ENCODE peak calls at places on chromosome 1, in four cellular contexts. One of them, this sample, is unnamed.

GRCh38 chr1:75611014-75611413 is at the start of gene SLC44A5:
- DNase-seq in Caco-2: no peak
- DNase-seq in tibial nerve: no peak
- DNase-seq in GM12865: no peak
- DNase-seq in this sample: no peak

GRCh38 chr1:84086616-84087015 is 57.5 kb upstream of the PRKACB start:
- DNase-seq in GM12865: no peak
- DNase-seq in tibial nerve: no peak
- DNase-seq in Caco-2: no peak
- DNase-seq in this sample: no peak

GRCh38 chr1:157272899-157273774 is 134.9 kb upstream of the ETV3 start:
- DNase-seq in tibial nerve: no peak
- DNase-seq in GM12865: no peak
- DNase-seq in Caco-2: no peak
- DNase-seq in this sample: no peak

GRCh38 chr1:2972011-2972878 is 49.0 kb upstream of the ACTRT2 start:
- DNase-seq in tibial nerve: no peak
- DNase-seq in Caco-2: no peak
- DNase-seq in GM12865: no peak
- DNase-seq in this sample: no peak

GRCh38 chr1:216193839-216194443 is 229.3 kb downstream of the USH2A start:
- DNase-seq in GM12865: no peak
- DNase-seq in Caco-2: peak
- DNase-seq in tibial nerve: no peak
- DNase-seq in this sample: no peak

GRCh38 chr1:223760833-223761232 is 48.5 kb downstream of the CAPN2 start:
- DNase-seq in Caco-2: no peak
- DNase-seq in GM12865: no peak
- DNase-seq in tibial nerve: no peak
- DNase-seq in this sample: no peak

GRCh38 chr1:66450043-66450514 is 83.9 kb upstream of the SGIP1 start:
- DNase-seq in tibial nerve: no peak
- DNase-seq in GM12865: no peak
- DNase-seq in Caco-2: no peak
- DNase-seq in this sample: no peak

GRCh38 chr1:85321237-85321964 is 45.0 kb upstream of the BCL10 start:
- DNase-seq in Caco-2: no peak
- DNase-seq in tibial nerve: no peak
- DNase-seq in GM12865: peak
- DNase-seq in this sample: no peak

GRCh38 chr1:207336559-207337467 is 15.3 kb downstream of the CD55 start:
- DNase-seq in GM12865: peak
- DNase-seq in Caco-2: no peak
- DNase-seq in tibial nerve: no peak
- DNase-seq in this sample: peak

GRCh38 chr1:148362930-148363810 is 119.9 kb downstream of the PPIAL4G start:
- DNase-seq in GM12865: peak
- DNase-seq in tibial nerve: no peak
- DNase-seq in Caco-2: no peak
- DNase-seq in this sample: no peak

GRCh38 chr1:8122477-8123407 is 96.6 kb upstream of the ERRFI1 start:
- DNase-seq in GM12865: no peak
- DNase-seq in tibial nerve: no peak
- DNase-seq in Caco-2: no peak
- DNase-seq in this sample: no peak

GRCh38 chr1:115727706-115728249 is 40.7 kb downstream of the CASQ2 start:
- DNase-seq in GM12865: no peak
- DNase-seq in Caco-2: no peak
- DNase-seq in tibial nerve: peak
- DNase-seq in this sample: no peak

GRCh38 chr1:147338571-147338970 is 96.1 kb downstream of the CHD1L start:
- DNase-seq in GM12865: no peak
- DNase-seq in Caco-2: no peak
- DNase-seq in tibial nerve: no peak
- DNase-seq in this sample: no peak

GRCh38 chr1:154751690-154752089 is 118.4 kb downstream of the KCNN3 start:
- DNase-seq in tibial nerve: no peak
- DNase-seq in GM12865: no peak
- DNase-seq in Caco-2: no peak
- DNase-seq in this sample: no peak

GRCh38 chr1:76465030-76465429 is 390.5 kb downstream of the ST6GALNAC3 start:
- DNase-seq in tibial nerve: no peak
- DNase-seq in Caco-2: no peak
- DNase-seq in GM12865: peak
- DNase-seq in this sample: no peak

GRCh38 chr1:213651077-213651476 is 336.7 kb upstream of the PROX1 start:
- DNase-seq in Caco-2: no peak
- DNase-seq in GM12865: no peak
- DNase-seq in tibial nerve: no peak
- DNase-seq in this sample: no peak

GRCh38 chr1:21704055-21704660 is 35.0 kb upstream of the RAP1GAP start:
- DNase-seq in Caco-2: no peak
- DNase-seq in tibial nerve: no peak
- DNase-seq in GM12865: no peak
- DNase-seq in this sample: no peak

GRCh38 chr1:187027259-187027658 is 198.5 kb downstream of the PLA2G4A start:
- DNase-seq in Caco-2: no peak
- DNase-seq in GM12865: no peak
- DNase-seq in tibial nerve: no peak
- DNase-seq in this sample: no peak

GRCh38 chr1:185345913-185346717 is 29.1 kb upstream of the IVNS1ABP start:
- DNase-seq in tibial nerve: no peak
- DNase-seq in Caco-2: no peak
- DNase-seq in GM12865: no peak
- DNase-seq in this sample: no peak

GRCh38 chr1:36285450-36286101 is 20.6 kb upstream of the SH3D21 start:
- DNase-seq in Caco-2: peak
- DNase-seq in GM12865: peak
- DNase-seq in tibial nerve: peak
- DNase-seq in this sample: peak

GRCh38 chr1:204250428-204251030 is 36.7 kb upstream of the GOLT1A start:
- DNase-seq in tibial nerve: no peak
- DNase-seq in Caco-2: no peak
- DNase-seq in GM12865: no peak
- DNase-seq in this sample: no peak

GRCh38 chr1:20291621-20292020 is 946 bp downstream of the VWA5B1 start:
- DNase-seq in GM12865: no peak
- DNase-seq in tibial nerve: no peak
- DNase-seq in Caco-2: no peak
- DNase-seq in this sample: no peak

GRCh38 chr1:233598891-233599541 is 14.9 kb upstream of the KCNK1 start:
- DNase-seq in GM12865: peak
- DNase-seq in Caco-2: no peak
- DNase-seq in tibial nerve: no peak
- DNase-seq in this sample: peak

GRCh38 chr1:83839566-83840173 is 159.3 kb downstream of the TTLL7 start:
- DNase-seq in tibial nerve: no peak
- DNase-seq in GM12865: no peak
- DNase-seq in Caco-2: no peak
- DNase-seq in this sample: no peak

GRCh38 chr1:202694354-202694753 is 15.9 kb downstream of the SYT2 start:
- DNase-seq in tibial nerve: no peak
- DNase-seq in Caco-2: no peak
- DNase-seq in GM12865: no peak
- DNase-seq in this sample: no peak

GRCh38 chr1:110089561-110090275 is 19.2 kb upstream of the ALX3 start:
- DNase-seq in tibial nerve: no peak
- DNase-seq in Caco-2: peak
- DNase-seq in GM12865: no peak
- DNase-seq in this sample: no peak

GRCh38 chr1:160618763-160619274 is 28.0 kb downstream of the SLAMF1 start:
- DNase-seq in tibial nerve: no peak
- DNase-seq in Caco-2: peak
- DNase-seq in GM12865: peak
- DNase-seq in this sample: no peak

GRCh38 chr1:87511449-87511848 is 182.8 kb downstream of the LMO4 start:
- DNase-seq in Caco-2: no peak
- DNase-seq in GM12865: no peak
- DNase-seq in tibial nerve: no peak
- DNase-seq in this sample: no peak

GRCh38 chr1:54284781-54285563 is 85.0 kb downstream of the MRPL37 start:
- DNase-seq in tibial nerve: no peak
- DNase-seq in GM12865: no peak
- DNase-seq in Caco-2: no peak
- DNase-seq in this sample: no peak

GRCh38 chr1:196144588-196144987 is 463.7 kb downstream of the KCNT2 start:
- DNase-seq in GM12865: no peak
- DNase-seq in tibial nerve: no peak
- DNase-seq in Caco-2: no peak
- DNase-seq in this sample: no peak
- TF ChIP-seq CTCF in GM12865: no peak
- TF ChIP-seq CTCF in tibial nerve: no peak
- TF ChIP-seq CTCF in Caco-2: no peak
- TF ChIP-seq CTCF in this sample: no peak

GRCh38 chr1:224773646-224774045 is 155.8 kb upstream of the DNAH14 start:
- DNase-seq in Caco-2: no peak
- DNase-seq in tibial nerve: no peak
- DNase-seq in GM12865: no peak
- DNase-seq in this sample: no peak

GRCh38 chr1:224779491-224780020 is 149.9 kb upstream of the DNAH14 start:
- DNase-seq in Caco-2: no peak
- DNase-seq in tibial nerve: no peak
- DNase-seq in GM12865: no peak
- DNase-seq in this sample: no peak

GRCh38 chr1:224769987-224770693 is 154.0 kb downstream of the CNIH3 start:
- DNase-seq in GM12865: no peak
- DNase-seq in Caco-2: no peak
- DNase-seq in tibial nerve: no peak
- DNase-seq in this sample: no peak

GRCh38 chr1:224768971-224769370 is 152.9 kb downstream of the CNIH3 start:
- DNase-seq in GM12865: no peak
- DNase-seq in Caco-2: no peak
- DNase-seq in tibial nerve: no peak
- DNase-seq in this sample: no peak

GRCh38 chr1:224774378-224774777 is 155.1 kb upstream of the DNAH14 start:
- DNase-seq in tibial nerve: no peak
- DNase-seq in GM12865: no peak
- DNase-seq in Caco-2: no peak
- DNase-seq in this sample: no peak
- TF ChIP-seq CTCF in tibial nerve: no peak
- TF ChIP-seq CTCF in GM12865: peak
- TF ChIP-seq CTCF in Caco-2: peak
- TF ChIP-seq CTCF in this sample: peak

GRCh38 chr1:150555198-150555970 is 6.2 kb downstream of the ADAMTSL4 start:
- DNase-seq in GM12865: no peak
- DNase-seq in Caco-2: no peak
- DNase-seq in tibial nerve: no peak
- DNase-seq in this sample: no peak

GRCh38 chr1:150557065-150557600 is 7.9 kb downstream of the ADAMTSL4 start:
- DNase-seq in Caco-2: no peak
- DNase-seq in tibial nerve: no peak
- DNase-seq in GM12865: no peak
- DNase-seq in this sample: no peak

GRCh38 chr1:150557813-150558212 is 8.6 kb downstream of the ADAMTSL4 start:
- DNase-seq in Caco-2: no peak
- DNase-seq in GM12865: no peak
- DNase-seq in tibial nerve: no peak
- DNase-seq in this sample: no peak

GRCh38 chr1:150558328-150558727 is 9.1 kb downstream of the ADAMTSL4 start:
- DNase-seq in GM12865: no peak
- DNase-seq in Caco-2: no peak
- DNase-seq in tibial nerve: no peak
- DNase-seq in this sample: no peak

GRCh38 chr1:150555971-150556865 is 7.0 kb downstream of the ADAMTSL4 start:
- DNase-seq in Caco-2: no peak
- DNase-seq in tibial nerve: no peak
- DNase-seq in GM12865: no peak
- DNase-seq in this sample: no peak
- TF ChIP-seq CTCF in Caco-2: no peak
- TF ChIP-seq CTCF in tibial nerve: no peak
- TF ChIP-seq CTCF in GM12865: no peak
- TF ChIP-seq CTCF in this sample: no peak

GRCh38 chr1:22830131-22830566 is 119.5 kb downstream of the EPHB2 start:
- DNase-seq in Caco-2: no peak
- DNase-seq in tibial nerve: no peak
- DNase-seq in GM12865: no peak
- DNase-seq in this sample: no peak
- TF ChIP-seq CTCF in Caco-2: no peak
- TF ChIP-seq CTCF in tibial nerve: no peak
- TF ChIP-seq CTCF in GM12865: no peak
- TF ChIP-seq CTCF in this sample: no peak

GRCh38 chr1:175744833-175745232 is 1.4 kb upstream of the TNR start:
- DNase-seq in GM12865: no peak
- DNase-seq in Caco-2: no peak
- DNase-seq in tibial nerve: no peak
- DNase-seq in this sample: no peak
- TF ChIP-seq CTCF in GM12865: no peak
- TF ChIP-seq CTCF in Caco-2: no peak
- TF ChIP-seq CTCF in tibial nerve: no peak
- TF ChIP-seq CTCF in this sample: no peak

GRCh38 chr1:31182352-31182751 is 57.3 kb downstream of the NKAIN1 start:
- DNase-seq in tibial nerve: peak
- DNase-seq in GM12865: peak
- DNase-seq in Caco-2: peak
- DNase-seq in this sample: peak
- TF ChIP-seq CTCF in tibial nerve: no peak
- TF ChIP-seq CTCF in GM12865: no peak
- TF ChIP-seq CTCF in Caco-2: no peak
- TF ChIP-seq CTCF in this sample: peak

GRCh38 chr1:42137766-42138165 is 15.4 kb upstream of the GUCA2B start:
- DNase-seq in Caco-2: no peak
- DNase-seq in GM12865: no peak
- DNase-seq in tibial nerve: no peak
- DNase-seq in this sample: no peak
- TF ChIP-seq CTCF in Caco-2: no peak
- TF ChIP-seq CTCF in GM12865: no peak
- TF ChIP-seq CTCF in tibial nerve: no peak
- TF ChIP-seq CTCF in this sample: no peak

DNA sequence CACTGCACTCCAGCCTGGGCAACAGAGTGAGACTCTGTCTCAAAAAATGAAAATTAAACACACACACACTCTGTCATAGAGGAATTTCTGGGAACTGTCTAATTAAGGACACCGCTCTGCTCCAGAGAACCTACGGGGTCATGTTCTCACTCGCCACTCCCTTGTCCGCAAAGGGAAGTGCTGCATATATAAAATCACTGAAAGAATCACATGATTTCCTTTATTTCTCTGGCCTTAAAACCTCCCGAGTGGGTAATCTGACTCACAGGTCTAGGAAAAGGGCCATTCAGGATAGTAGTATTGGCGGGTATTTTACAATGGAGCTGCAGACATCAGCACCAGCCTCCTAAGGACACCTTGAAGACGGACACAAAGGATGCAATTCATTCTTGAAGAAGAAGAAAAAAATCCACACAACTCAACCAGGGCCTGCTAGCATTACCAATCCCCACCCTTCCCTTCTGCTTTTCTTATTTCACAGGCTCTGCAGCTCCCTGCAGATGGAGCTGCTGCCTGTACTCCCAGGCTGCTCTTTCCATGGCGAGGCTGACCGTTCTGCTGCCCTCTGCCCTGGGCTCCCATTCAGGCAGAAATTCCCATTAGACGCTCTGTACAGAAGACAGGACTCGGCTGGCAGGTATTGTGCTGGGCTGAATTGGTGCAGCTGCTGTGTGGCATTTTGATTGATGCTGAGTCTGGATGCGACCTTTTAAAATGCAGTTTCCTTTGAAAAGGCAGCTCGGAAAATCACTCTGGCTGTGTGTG is 53.3 kb upstream of the FAM89A start:
- DNase-seq in GM12865: no peak
- DNase-seq in Caco-2: peak
- DNase-seq in tibial nerve: no peak
- DNase-seq in this sample: no peak
- TF ChIP-seq CTCF in GM12865: no peak
- TF ChIP-seq CTCF in Caco-2: no peak
- TF ChIP-seq CTCF in tibial nerve: no peak
- TF ChIP-seq CTCF in this sample: no peak

GRCh38 chr1:32448773-32449456 is 16.0 kb upstream of the ZBTB8B start:
- DNase-seq in Caco-2: peak
- DNase-seq in tibial nerve: no peak
- DNase-seq in GM12865: peak
- DNase-seq in this sample: no peak
- TF ChIP-seq CTCF in Caco-2: no peak
- TF ChIP-seq CTCF in tibial nerve: no peak
- TF ChIP-seq CTCF in GM12865: peak
- TF ChIP-seq CTCF in this sample: peak

This sample was measured in GM13977.